ENCODE peak calls at places on chromosomes 7 and 10, in six cellular contexts. N is adipocyte; Z is H9; C is dorsolateral prefrontal cortex; J is CD8-positive, alpha-beta T cell; Y is NT2/D1. D is an unnamed sample.

GRCh38 chr10:70212879-70213278 is 20.4 kb downstream of the PPA1 start:
- DNase-seq in N (peak; percentile 46), Z (no peak), C (no peak), Y (no peak), J (no peak), D (no peak)

GRCh38 chr7:96116173-96116572 is 205.7 kb downstream of the SLC25A13 start:
- DNase-seq in N (no peak), J (no peak), C (no peak), Y (no peak), Z (no peak), D (no peak)

GRCh38 chr10:113704637-113705343 is 25.1 kb downstream of the CASP7 start:
- DNase-seq in C (no peak), Y (no peak), Z (no peak), J (no peak), N (peak; percentile 76), D (no peak)

GRCh38 chr10:125515571-125515970 is 167.4 kb downstream of the TEX36 start:
- DNase-seq in C (no peak), J (no peak), Z (no peak), Y (no peak), N (no peak), D (no peak)

GRCh38 chr7:55964261-55964801 is at the start of gene NIPSNAP2:
- DNase-seq in C (no peak), Y (peak; percentile 35), Z (peak; percentile 72), N (peak; percentile 82), J (peak; percentile 24), D (peak; percentile 65)

GRCh38 chr7:36758879-36759278 is 34.6 kb upstream of the AOAH start:
- DNase-seq in Z (no peak), C (no peak), Y (no peak), J (no peak), N (no peak), D (no peak)

GRCh38 chr10:58157076-58157766 is 110.5 kb downstream of the IPMK start:
- DNase-seq in J (no peak), Y (no peak), Z (no peak), C (no peak), N (peak; percentile 95), D (no peak)

GRCh38 chr10:29181936-29182335 is 106.9 kb upstream of the LYZL1 start:
- DNase-seq in J (no peak), Y (no peak), N (peak; percentile 61), C (no peak), Z (no peak), D (no peak)

GRCh38 chr7:74575083-74575803 is 82.3 kb upstream of the GTF2I start:
- DNase-seq in J (no peak), Y (no peak), N (no peak), C (no peak), Z (no peak), D (no peak)

GRCh38 chr10:71829171-71829570 is 21.9 kb downstream of the PSAP start:
- DNase-seq in Z (no peak), J (no peak), C (no peak), Y (no peak), N (peak; percentile 35), D (no peak)

GRCh38 chr7:37982423-37982822 is 62.0 kb downstream of the EPDR1 start:
- DNase-seq in C (no peak), Z (no peak), Y (no peak), N (no peak), J (no peak), D (no peak)

GRCh38 chr10:74558897-74559296 is 267.5 kb upstream of the KAT6B start:
- DNase-seq in C (no peak), J (no peak), Y (no peak), N (no peak), Z (no peak), D (no peak)

GRCh38 chr7:43625453-43625852 is 42.5 kb downstream of the STK17A start:
- DNase-seq in Y (no peak), J (peak; percentile 25), C (no peak), Z (no peak), N (no peak), D (peak; percentile 68)

GRCh38 chr10:88728107-88728763 is 22.2 kb downstream of the LIPK start:
- DNase-seq in Z (peak; percentile 97), J (no peak), N (no peak), C (no peak), Y (peak; percentile 66), D (no peak)

GRCh38 chr10:7756360-7756992 is 31.3 kb downstream of the KIN start:
- DNase-seq in J (no peak), Z (peak; percentile 40), Y (no peak), N (peak; percentile 24), C (no peak), D (peak; percentile 5)

GRCh38 chr10:25028711-25029110 is 12.3 kb downstream of the THNSL1 start:
- DNase-seq in Z (no peak), C (no peak), Y (no peak), N (no peak), J (no peak), D (no peak)

GRCh38 chr10:70589762-70590662 is 12.5 kb downstream of the PRF1 start:
- DNase-seq in Y (no peak), Z (no peak), N (peak; percentile 11), J (no peak), C (peak; percentile 43), D (no peak)

GRCh38 chr10:49036638-49037037 is 78.7 kb downstream of the VSTM4 start:
- DNase-seq in N (no peak), Z (no peak), J (no peak), Y (no peak), C (no peak), D (no peak)

GRCh38 chr10:113273151-113273876 is 279.5 kb upstream of the HABP2 start:
- DNase-seq in J (no peak), C (peak; percentile 46), Y (no peak), Z (no peak), N (no peak), D (no peak)

GRCh38 chr7:119996634-119997033 is 276.3 kb upstream of the KCND2 start:
- DNase-seq in Z (no peak), Y (no peak), J (no peak), N (no peak), C (no peak), D (no peak)

GRCh38 chr10:22444219-22444788 is 99.0 kb downstream of the SPAG6 start:
- DNase-seq in Z (no peak), J (no peak), N (no peak), C (no peak), Y (no peak), D (no peak)

GRCh38 chr10:33661580-33662269 is 327.3 kb upstream of the NRP1 start:
- DNase-seq in C (peak; percentile 44), N (peak; percentile 79), Y (no peak), J (no peak), Z (no peak), D (no peak)

GRCh38 chr10:35795131-35795819 is 153.2 kb upstream of the FZD8 start:
- DNase-seq in N (no peak), Y (no peak), J (no peak), Z (no peak), C (no peak), D (no peak)

GRCh38 chr7:81245353-81245752 is 326.5 kb upstream of the SEMA3C start:
- DNase-seq in J (no peak), N (no peak), Z (no peak), Y (no peak), C (no peak), D (no peak)

GRCh38 chr7:141697211-141697871 is 4.6 kb downstream of the DENND11 start:
- DNase-seq in N (no peak), J (no peak), Y (no peak), C (peak; percentile 86), Z (no peak), D (no peak)

GRCh38 chr7:69603937-69604494 is 5.7 kb downstream of the AUTS2 start:
- DNase-seq in J (no peak), Z (no peak), N (no peak), C (no peak), Y (no peak), D (peak; percentile 39)

GRCh38 chr7:69602522-69602921 is 4.2 kb downstream of the AUTS2 start:
- DNase-seq in Y (no peak), N (no peak), J (no peak), C (no peak), Z (no peak), D (no peak)

GRCh38 chr7:69605070-69605469 is 6.8 kb downstream of the AUTS2 start:
- DNase-seq in C (no peak), J (no peak), Y (no peak), Z (no peak), N (no peak), D (no peak)

GRCh38 chr7:69599879-69600764 is 1.8 kb downstream of the AUTS2 start:
- DNase-seq in J (no peak), Y (no peak), C (no peak), N (peak; percentile 44), Z (no peak), D (no peak)

DNA sequence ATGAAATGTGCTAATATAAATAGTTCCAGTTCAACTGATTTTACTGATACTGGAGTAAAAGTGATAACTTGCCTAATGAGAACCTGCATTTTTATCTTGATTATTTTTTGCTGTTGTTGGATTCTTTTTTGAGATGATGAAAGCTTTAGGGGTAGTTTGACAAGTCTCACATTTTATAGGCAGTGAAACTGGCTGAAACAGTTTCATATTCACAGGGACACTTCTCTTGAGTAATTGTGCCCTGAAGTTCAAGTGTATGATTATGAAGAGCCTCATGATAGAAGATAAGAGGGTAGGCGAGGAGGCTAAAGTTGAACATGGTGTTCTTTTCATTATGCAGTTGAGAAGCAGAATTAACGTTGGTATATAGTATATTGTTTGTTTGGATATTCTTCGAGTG is 5.1 kb downstream of the AUTS2 start:
- DNase-seq in Y (no peak), N (no peak), C (no peak), Z (no peak), J (no peak), D (no peak)
- H3K27me3 ChIP-seq in Y (peaks cover 81% of the 10 kb centered on the region), N (no peaks in the 10 kb centered on the region), C (no peaks in the 10 kb centered on the region), Z (peaks cover 82% of the 10 kb centered on the region), J (peaks cover 29% of the 10 kb centered on the region), D (peaks cover 16% of the 10 kb centered on the region)

GRCh38 chr10:20625868-20626267 is 271.2 kb downstream of the NEBL start:
- DNase-seq in C (no peak), J (no peak), Z (no peak), N (no peak), Y (no peak), D (no peak)
- H3K27me3 ChIP-seq in C (no peaks in the 10 kb centered on the region), J (no peaks in the 10 kb centered on the region), Z (no peaks in the 10 kb centered on the region), N (no peaks in the 10 kb centered on the region), Y (no peaks in the 10 kb centered on the region), D (no peaks in the 10 kb centered on the region)

GRCh38 chr7:15684834-15685233 is 1.6 kb downstream of the MEOX2 start:
- DNase-seq in Y (no peak), C (no peak), J (no peak), N (no peak), Z (no peak), D (no peak)

GRCh38 chr7:15685358-15686181 is 913 bp downstream of the MEOX2 start:
- DNase-seq in Z (peak; percentile 71), Y (no peak), C (no peak), N (peak; percentile 82), J (no peak), D (no peak)

GRCh38 chr7:15686209-15686956 is at the start of gene MEOX2:
- DNase-seq in Z (peak; percentile 52), N (peak; percentile 69), J (no peak), C (no peak), Y (no peak), D (no peak)

GRCh38 chr7:15687645-15688025 is 1.2 kb upstream of the MEOX2 start:
- DNase-seq in Y (no peak), Z (peak; percentile 52), J (no peak), N (no peak), C (no peak), D (no peak)

GRCh38 chr7:15686957-15687644 is 618 bp upstream of the MEOX2 start:
- DNase-seq in Y (no peak), C (no peak), Z (peak; percentile 36), N (no peak), J (no peak), D (no peak)
- H3K27me3 ChIP-seq in Y (peaks cover 63% of the 10 kb centered on the region), C (peaks cover 15% of the 10 kb centered on the region), Z (peaks cover 35% of the 10 kb centered on the region), N (peaks cover 9% of the 10 kb centered on the region), J (peaks cover 5% of the 10 kb centered on the region), D (no peaks in the 10 kb centered on the region)

GRCh38 chr10:102411341-102412255 is 7.0 kb downstream of the PSD start:
- DNase-seq in Z (no peak), Y (no peak), J (no peak), C (no peak), N (no peak), D (peak; percentile 13)
- H3K27me3 ChIP-seq in Z (peaks cover 27% of the 10 kb centered on the region), Y (peaks cover 51% of the 10 kb centered on the region), J (no peaks in the 10 kb centered on the region), C (no peaks in the 10 kb centered on the region), N (peaks cover 75% of the 10 kb centered on the region), D (peaks cover 17% of the 10 kb centered on the region)